ENCODE peak calls at places on chromosomes 2 and 18, in five cellular contexts. A is NCI-H460; R is HFFc6; L is stimulated activated CD4-positive, alpha-beta T cell treated with anti-CD3 and anti-CD28 coated beads, Interleukin-12 subunit alpha, Interleukin-12 subunit beta, amount 100 ng/mL, for 4 hours; E is MM.1S. J is an unnamed sample.

GRCh38 chr2:196718796-196719564 is 79.5 kb downstream of the CCDC150 start:
- DNase-seq in A (peak), R (peak), L (no peak), E (peak), J (no peak)

GRCh38 chr2:171726841-171727460 is 39.7 kb downstream of the DYNC1I2 start:
- DNase-seq in A (no peak), R (no peak), L (no peak), E (no peak), J (no peak)

GRCh38 chr2:107337209-107337898 is 451.4 kb upstream of the ST6GAL2 start:
- DNase-seq in A (no peak), R (no peak), L (no peak), E (no peak), J (no peak)

GRCh38 chr2:8148260-8148880 is 533.5 kb upstream of the ID2 start:
- DNase-seq in A (peak), R (peak), L (no peak), E (no peak), J (no peak)

GRCh38 chr2:10424051-10424450 is 24.1 kb downstream of the ODC1 start:
- DNase-seq in A (no peak), R (peak), L (no peak), E (no peak), J (no peak)

GRCh38 chr2:65554765-65555561 is 122.6 kb upstream of the SPRED2 start:
- DNase-seq in A (no peak), R (peak), L (no peak), E (no peak), J (no peak)

GRCh38 chr2:234966340-234966739 is 14.5 kb downstream of the SH3BP4 start:
- DNase-seq in A (no peak), R (no peak), L (no peak), E (no peak), J (no peak)

GRCh38 chr2:177397501-177398289 is 5.1 kb downstream of the AGPS start:
- DNase-seq in A (no peak), R (peak), L (no peak), E (no peak), J (no peak)

GRCh38 chr2:11862049-11862448 is 115.6 kb downstream of the LPIN1 start:
- DNase-seq in A (no peak), R (no peak), L (no peak), E (no peak), J (no peak)

GRCh38 chr2:75560768-75561565 is at the start of gene EVA1A:
- DNase-seq in A (no peak), R (peak), L (peak), E (peak), J (no peak)

GRCh38 chr2:237639441-237640220 is 12.2 kb downstream of the LRRFIP1 start:
- DNase-seq in A (no peak), R (no peak), L (no peak), E (no peak), J (no peak)

GRCh38 chr2:31170071-31170698 is 31.9 kb upstream of the GALNT14 start:
- DNase-seq in A (peak), R (peak), L (peak), E (peak), J (no peak)

GRCh38 chr2:176211110-176211509 is 22.6 kb downstream of the HOXD1 start:
- DNase-seq in A (no peak), R (no peak), L (no peak), E (no peak), J (no peak)

GRCh38 chr2:32591669-32592463 is 36.0 kb upstream of the TTC27 start:
- DNase-seq in A (no peak), R (no peak), L (no peak), E (peak), J (no peak)

GRCh38 chr2:43266692-43267091 is 40.3 kb upstream of the ZFP36L2 start:
- DNase-seq in A (no peak), R (no peak), L (no peak), E (no peak), J (no peak)

GRCh38 chr18:36372902-36373301 is 75.4 kb downstream of the FHOD3 start:
- DNase-seq in A (no peak), R (no peak), L (no peak), E (no peak), J (no peak)

GRCh38 chr2:205930209-205930608 is 155.8 kb downstream of the INO80D start:
- DNase-seq in A (no peak), R (peak), L (no peak), E (no peak), J (no peak)

GRCh38 chr2:63765117-63765516 is 76.6 kb upstream of the UGP2 start:
- DNase-seq in A (no peak), R (no peak), L (no peak), E (no peak), J (no peak)

GRCh38 chr2:129654331-129654730 is 325.1 kb upstream of the RAB6C start:
- DNase-seq in A (no peak), R (no peak), L (no peak), E (no peak), J (no peak)

GRCh38 chr18:25350561-25351201 is 1.3 kb downstream of the ZNF521 start:
- DNase-seq in A (no peak), R (peak), L (no peak), E (peak), J (no peak)

GRCh38 chr18:76405761-76406356 is 89.2 kb downstream of the ZNF516 start:
- DNase-seq in A (no peak), R (no peak), L (no peak), E (peak), J (no peak)

GRCh38 chr2:111252436-111252835 is 131.7 kb downstream of the BCL2L11 start:
- DNase-seq in A (no peak), R (no peak), L (no peak), E (no peak), J (no peak)

GRCh38 chr2:178279142-178279541 is 84.8 kb downstream of the OSBPL6 start:
- DNase-seq in A (no peak), R (peak), L (no peak), E (no peak), J (no peak)

GRCh38 chr2:122028371-122029102 is 273.1 kb downstream of the TSN start:
- DNase-seq in A (peak), R (peak), L (no peak), E (no peak), J (no peak)

GRCh38 chr18:63422862-63423304 is 607 bp upstream of the VPS4B start:
- DNase-seq in A (no peak), R (no peak), L (no peak), E (peak), J (no peak)

GRCh38 chr2:100641115-100641415 is 78.3 kb downstream of the PDCL3 start:
- DNase-seq in A (no peak), R (no peak), L (no peak), E (no peak), J (no peak)

GRCh38 chr2:67322361-67323001 is 74.7 kb upstream of the ETAA1 start:
- DNase-seq in A (peak), R (peak), L (no peak), E (peak), J (no peak)

GRCh38 chr2:239113164-239113563 is 265.3 kb downstream of the TWIST2 start:
- DNase-seq in A (no peak), R (no peak), L (no peak), E (no peak), J (no peak)

GRCh38 chr2:239433777-239434396 is 33.1 kb upstream of the HDAC4 start:
- DNase-seq in A (no peak), R (peak), L (no peak), E (no peak), J (no peak)

GRCh38 chr2:11746807-11747459 is 501 bp downstream of the LPIN1 start:
- DNase-seq in A (no peak), R (no peak), L (no peak), E (peak), J (no peak)